ENCODE peak calls at places on chromosomes 12 and 14, in seven cellular contexts. One of them, this sample, is unnamed.

GRCh38 chr14:86654558-86655184 is 1124.7 kb downstream of the FLRT2 start:
- DNase-seq in stomach: peak
- DNase-seq in H1: peak
- DNase-seq in HepG2: peak
- DNase-seq in ovary: no peak
- DNase-seq in upper lobe of left lung: peak
- DNase-seq in sigmoid colon: no peak
- DNase-seq in this sample: peak

GRCh38 chr12:18421840-18422239 is 160.5 kb downstream of the PIK3C2G start:
- DNase-seq in stomach: no peak
- DNase-seq in H1: no peak
- DNase-seq in HepG2: no peak
- DNase-seq in ovary: no peak
- DNase-seq in upper lobe of left lung: no peak
- DNase-seq in sigmoid colon: no peak
- DNase-seq in this sample: no peak

GRCh38 chr14:104374718-104375080 is 204.9 kb upstream of the C14orf180 start:
- DNase-seq in stomach: no peak
- DNase-seq in H1: no peak
- DNase-seq in HepG2: no peak
- DNase-seq in ovary: no peak
- DNase-seq in upper lobe of left lung: no peak
- DNase-seq in sigmoid colon: no peak
- DNase-seq in this sample: no peak

GRCh38 chr12:52607314-52607713 is 6.1 kb upstream of the KRT72 start:
- DNase-seq in stomach: no peak
- DNase-seq in H1: peak
- DNase-seq in HepG2: no peak
- DNase-seq in ovary: no peak
- DNase-seq in upper lobe of left lung: no peak
- DNase-seq in sigmoid colon: no peak
- DNase-seq in this sample: no peak

GRCh38 chr14:103104654-103105511 is 10.4 kb downstream of the EXOC3L4 start:
- DNase-seq in stomach: peak
- DNase-seq in H1: peak
- DNase-seq in HepG2: no peak
- DNase-seq in ovary: peak
- DNase-seq in upper lobe of left lung: peak
- DNase-seq in sigmoid colon: no peak
- DNase-seq in this sample: peak

GRCh38 chr12:129084875-129085826 is 231.9 kb downstream of the GLT1D1 start:
- DNase-seq in stomach: no peak
- DNase-seq in H1: no peak
- DNase-seq in HepG2: no peak
- DNase-seq in ovary: no peak
- DNase-seq in upper lobe of left lung: no peak
- DNase-seq in sigmoid colon: no peak
- DNase-seq in this sample: no peak

GRCh38 chr14:51258788-51259187 is 18.7 kb downstream of the TMX1 start:
- DNase-seq in stomach: no peak
- DNase-seq in H1: no peak
- DNase-seq in HepG2: no peak
- DNase-seq in ovary: no peak
- DNase-seq in upper lobe of left lung: no peak
- DNase-seq in sigmoid colon: no peak
- DNase-seq in this sample: no peak

GRCh38 chr14:50943943-50944646 is at the start of gene PYGL:
- DNase-seq in stomach: peak
- DNase-seq in H1: peak
- DNase-seq in HepG2: peak
- DNase-seq in ovary: peak
- DNase-seq in upper lobe of left lung: peak
- DNase-seq in sigmoid colon: peak
- DNase-seq in this sample: peak

GRCh38 chr12:122820138-122820537 is 15.1 kb upstream of the HIP1R start:
- DNase-seq in stomach: no peak
- DNase-seq in H1: no peak
- DNase-seq in HepG2: no peak
- DNase-seq in ovary: no peak
- DNase-seq in upper lobe of left lung: no peak
- DNase-seq in sigmoid colon: no peak
- DNase-seq in this sample: no peak

GRCh38 chr12:132423251-132424117 is 66.5 kb upstream of the FBRSL1 start:
- DNase-seq in stomach: no peak
- DNase-seq in H1: no peak
- DNase-seq in HepG2: peak
- DNase-seq in ovary: no peak
- DNase-seq in upper lobe of left lung: no peak
- DNase-seq in sigmoid colon: no peak
- DNase-seq in this sample: no peak

GRCh38 chr14:56888274-56888673 is 78.0 kb upstream of the OTX2 start:
- DNase-seq in stomach: no peak
- DNase-seq in H1: no peak
- DNase-seq in HepG2: no peak
- DNase-seq in ovary: no peak
- DNase-seq in upper lobe of left lung: no peak
- DNase-seq in sigmoid colon: no peak
- DNase-seq in this sample: no peak

GRCh38 chr12:56071648-56072047 is 8.3 kb upstream of the ERBB3 start:
- DNase-seq in stomach: no peak
- DNase-seq in H1: no peak
- DNase-seq in HepG2: peak
- DNase-seq in ovary: no peak
- DNase-seq in upper lobe of left lung: no peak
- DNase-seq in sigmoid colon: peak
- DNase-seq in this sample: no peak

GRCh38 chr12:96258451-96258933 is 64.3 kb downstream of the ELK3 start:
- DNase-seq in stomach: no peak
- DNase-seq in H1: no peak
- DNase-seq in HepG2: no peak
- DNase-seq in ovary: no peak
- DNase-seq in upper lobe of left lung: no peak
- DNase-seq in sigmoid colon: no peak
- DNase-seq in this sample: no peak

GRCh38 chr12:10511756-10512355 is 6.2 kb downstream of the EIF2S3B start:
- DNase-seq in stomach: no peak
- DNase-seq in H1: no peak
- DNase-seq in HepG2: no peak
- DNase-seq in ovary: no peak
- DNase-seq in upper lobe of left lung: no peak
- DNase-seq in sigmoid colon: no peak
- DNase-seq in this sample: no peak

GRCh38 chr12:113465808-113466769 is 5.6 kb downstream of the LHX5 start:
- DNase-seq in stomach: no peak
- DNase-seq in H1: peak
- DNase-seq in HepG2: no peak
- DNase-seq in ovary: no peak
- DNase-seq in upper lobe of left lung: no peak
- DNase-seq in sigmoid colon: no peak
- DNase-seq in this sample: no peak

GRCh38 chr14:106813477-106813823 is 1287.1 kb downstream of the TMEM121 start:
- DNase-seq in stomach: no peak
- DNase-seq in H1: no peak
- DNase-seq in HepG2: no peak
- DNase-seq in ovary: no peak
- DNase-seq in upper lobe of left lung: no peak
- DNase-seq in sigmoid colon: no peak
- DNase-seq in this sample: no peak

DNA sequence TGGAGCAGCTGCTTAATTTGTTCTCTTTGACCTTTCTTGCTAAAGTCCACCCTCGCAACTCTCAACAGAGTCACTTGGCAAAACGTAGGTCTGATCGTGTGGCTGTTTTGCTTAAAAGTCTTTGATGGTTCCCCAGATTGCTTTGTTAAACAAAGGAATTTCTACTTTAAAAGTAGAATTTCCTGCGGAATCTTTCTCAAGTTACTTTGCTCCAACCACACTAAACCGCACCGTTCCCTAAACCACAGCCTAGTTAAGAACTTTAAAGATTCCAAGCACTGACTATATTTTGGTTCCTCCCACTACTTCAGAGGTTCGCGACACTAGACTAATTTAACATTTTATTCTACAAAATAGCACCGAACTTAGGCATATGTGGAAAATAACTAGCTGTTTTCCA is 114.8 kb upstream of the FGD4 start:
- DNase-seq in stomach: no peak
- DNase-seq in H1: no peak
- DNase-seq in HepG2: no peak
- DNase-seq in ovary: no peak
- DNase-seq in upper lobe of left lung: no peak
- DNase-seq in sigmoid colon: no peak
- DNase-seq in this sample: no peak
- TF ChIP-seq EP300 in stomach: no peak
- TF ChIP-seq EP300 in H1: no peak
- TF ChIP-seq EP300 in HepG2: no peak
- TF ChIP-seq EP300 in ovary: no peak
- TF ChIP-seq EP300 in upper lobe of left lung: no peak
- TF ChIP-seq EP300 in sigmoid colon: no peak
- TF ChIP-seq EP300 in this sample: no peak

GRCh38 chr14:76129851-76130576 is 21.7 kb upstream of the GPATCH2L start:
- DNase-seq in stomach: no peak
- DNase-seq in H1: no peak
- DNase-seq in HepG2: no peak
- DNase-seq in ovary: no peak
- DNase-seq in upper lobe of left lung: no peak
- DNase-seq in sigmoid colon: no peak
- DNase-seq in this sample: no peak
- TF ChIP-seq POLR2A in stomach: no peak
- TF ChIP-seq POLR2A in H1: no peak
- TF ChIP-seq POLR2A in HepG2: no peak
- TF ChIP-seq POLR2A in ovary: no peak
- TF ChIP-seq POLR2A in upper lobe of left lung: no peak
- TF ChIP-seq POLR2A in sigmoid colon: no peak
- TF ChIP-seq POLR2A in this sample: no peak

DNA sequence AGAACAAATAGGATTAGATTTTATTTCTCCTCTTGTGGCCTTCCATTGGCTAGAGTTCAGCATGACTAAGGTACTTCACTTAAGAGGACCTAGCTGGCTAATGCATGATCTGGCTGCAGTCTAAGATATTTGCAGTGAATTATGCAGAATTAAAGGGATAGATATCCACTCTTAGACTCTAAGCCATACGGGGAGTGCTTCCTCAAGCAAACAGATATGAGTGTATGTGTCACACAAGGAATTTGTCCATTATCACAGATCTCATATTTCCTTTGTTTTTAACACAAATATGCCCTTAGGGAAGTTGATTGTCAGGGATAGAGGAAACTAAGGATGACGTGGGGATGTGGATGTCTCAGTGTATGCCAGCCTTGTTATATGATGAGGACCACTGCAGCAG is 88.1 kb upstream of the DHRS4 start:
- DNase-seq in stomach: no peak
- DNase-seq in H1: no peak
- DNase-seq in HepG2: no peak
- DNase-seq in ovary: no peak
- DNase-seq in upper lobe of left lung: no peak
- DNase-seq in sigmoid colon: no peak
- DNase-seq in this sample: no peak
- TF ChIP-seq EP300 in stomach: no peak
- TF ChIP-seq EP300 in H1: no peak
- TF ChIP-seq EP300 in HepG2: no peak
- TF ChIP-seq EP300 in ovary: no peak
- TF ChIP-seq EP300 in upper lobe of left lung: no peak
- TF ChIP-seq EP300 in sigmoid colon: no peak
- TF ChIP-seq EP300 in this sample: no peak

GRCh38 chr14:91269076-91269991 is 24.8 kb upstream of the GPR68 start:
- DNase-seq in stomach: no peak
- DNase-seq in H1: no peak
- DNase-seq in HepG2: no peak
- DNase-seq in ovary: no peak
- DNase-seq in upper lobe of left lung: no peak
- DNase-seq in sigmoid colon: no peak
- DNase-seq in this sample: peak
- TF ChIP-seq POLR2A in stomach: no peak
- TF ChIP-seq POLR2A in H1: no peak
- TF ChIP-seq POLR2A in HepG2: no peak
- TF ChIP-seq POLR2A in ovary: no peak
- TF ChIP-seq POLR2A in upper lobe of left lung: no peak
- TF ChIP-seq POLR2A in sigmoid colon: no peak
- TF ChIP-seq POLR2A in this sample: no peak

GRCh38 chr12:73841963-73842362 is 695.7 kb upstream of the ATXN7L3B start:
- DNase-seq in stomach: no peak
- DNase-seq in H1: no peak
- DNase-seq in HepG2: no peak
- DNase-seq in ovary: no peak
- DNase-seq in upper lobe of left lung: no peak
- DNase-seq in sigmoid colon: no peak
- DNase-seq in this sample: no peak
- TF ChIP-seq EP300 in stomach: no peak
- TF ChIP-seq EP300 in H1: no peak
- TF ChIP-seq EP300 in HepG2: no peak
- TF ChIP-seq EP300 in ovary: no peak
- TF ChIP-seq EP300 in upper lobe of left lung: no peak
- TF ChIP-seq EP300 in sigmoid colon: no peak
- TF ChIP-seq EP300 in this sample: no peak

This sample was measured in transverse colon.